ENCODE peak calls at places on chromosomes 11 and 22, in four cellular contexts. S is IMR-90, Q is heart left ventricle, P is ovary. D is an unnamed sample.
A peak's percentile ranks its signal among the peaks of the same experiment; 100 is the strongest.

GRCh38 chr11:12687740-12688139 is 13.5 kb downstream of the TEAD1 start:
- DNase-seq in S (no peak), Q (no peak), P (no peak), D (no peak)

GRCh38 chr11:44939673-44940072 is 11.0 kb downstream of the TP53I11 start:
- DNase-seq in S (no peak), Q (no peak), P (no peak), D (no peak)

GRCh38 chr11:61401558-61401957 is 9.2 kb downstream of the TMEM216 start:
- DNase-seq in S (no peak), Q (no peak), P (no peak), D (no peak)

GRCh38 chr11:106077609-106078517 is at the start of gene AASDHPPT:
- DNase-seq in S (peak; percentile 29), Q (no peak), P (no peak), D (no peak)

GRCh38 chr22:22710719-22711531 is 66.5 kb downstream of the GGTLC2 start:
- DNase-seq in S (peak; percentile 17), Q (peak; percentile 48), P (peak; percentile 79), D (peak; percentile 82)

GRCh38 chr22:24803064-24803542 is 2.9 kb upstream of the SGSM1 start:
- DNase-seq in S (peak; percentile 12), Q (peak; percentile 41), P (peak; percentile 58), D (peak; percentile 48)

GRCh38 chr11:118304227-118304808 is at the start of gene CD3E:
- DNase-seq in S (no peak), Q (no peak), P (no peak), D (no peak)

GRCh38 chr11:119474682-119475596 is 52.0 kb upstream of the THY1 start:
- DNase-seq in S (peak; percentile 82), Q (peak; percentile 59), P (peak; percentile 72), D (no peak)

GRCh38 chr11:118012083-118012669 is 26.0 kb downstream of the IL10RA start:
- DNase-seq in S (peak; percentile 1), Q (peak; percentile 46), P (no peak), D (no peak)

GRCh38 chr22:48629631-48630443 is 1197.8 kb downstream of the BRD1 start:
- DNase-seq in S (no peak), Q (no peak), P (no peak), D (no peak)

GRCh38 chr11:81030186-81030585 is 1589.4 kb upstream of the TENM4 start:
- DNase-seq in S (no peak), Q (no peak), P (no peak), D (peak; percentile 46)

GRCh38 chr11:774873-775592 is 2.3 kb downstream of the GATD1 start:
- DNase-seq in S (peak; percentile 33), Q (no peak), P (peak; percentile 49), D (no peak)

GRCh38 chr22:37303821-37304274 is 21.5 kb downstream of the CYTH4 start:
- DNase-seq in S (peak; percentile 95), Q (peak; percentile 54), P (no peak), D (no peak)

GRCh38 chr22:24067587-24068376 is 56.7 kb downstream of the CABIN1 start:
- DNase-seq in S (no peak), Q (no peak), P (no peak), D (peak; percentile 83)

GRCh38 chr11:98940913-98941312 is 79.8 kb upstream of the CNTN5 start:
- DNase-seq in S (no peak), Q (no peak), P (no peak), D (no peak)

GRCh38 chr11:45335434-45335833 is 49.3 kb upstream of the SYT13 start:
- DNase-seq in S (no peak), Q (no peak), P (no peak), D (no peak)

GRCh38 chr22:23716811-23717801 is 26.3 kb downstream of the RGL4 start:
- DNase-seq in S (peak; percentile 85), Q (peak; percentile 87), P (peak; percentile 92), D (peak; percentile 89)

GRCh38 chr11:14537134-14537599 is 17.0 kb upstream of the PSMA1 start:
- DNase-seq in S (peak; percentile 15), Q (no peak), P (no peak), D (peak; percentile 76)

GRCh38 chr11:1988667-1989317 is 8.8 kb downstream of the H19 start:
- DNase-seq in S (no peak), Q (peak; percentile 20), P (peak; percentile 60), D (no peak)

GRCh38 chr11:104325093-104325492 is 161.1 kb upstream of the PDGFD start:
- DNase-seq in S (no peak), Q (no peak), P (no peak), D (no peak)

GRCh38 chr11:112179601-112180000 is 4.3 kb downstream of the BCO2 start:
- DNase-seq in S (no peak), Q (no peak), P (no peak), D (no peak)

GRCh38 chr11:35163707-35164496 is 24.9 kb downstream of the CD44 start:
- DNase-seq in S (peak; percentile 31), Q (no peak), P (no peak), D (no peak)

GRCh38 chr11:35167451-35167954 is 28.5 kb downstream of the CD44 start:
- DNase-seq in S (no peak), Q (peak; percentile 29), P (no peak), D (no peak)

GRCh38 chr11:35163209-35163608 is 24.2 kb downstream of the CD44 start:
- DNase-seq in S (no peak), Q (no peak), P (no peak), D (no peak)

GRCh38 chr11:35166369-35167360 is 27.7 kb downstream of the CD44 start:
- DNase-seq in S (peak; percentile 93), Q (no peak), P (no peak), D (peak; percentile 50)

DNA sequence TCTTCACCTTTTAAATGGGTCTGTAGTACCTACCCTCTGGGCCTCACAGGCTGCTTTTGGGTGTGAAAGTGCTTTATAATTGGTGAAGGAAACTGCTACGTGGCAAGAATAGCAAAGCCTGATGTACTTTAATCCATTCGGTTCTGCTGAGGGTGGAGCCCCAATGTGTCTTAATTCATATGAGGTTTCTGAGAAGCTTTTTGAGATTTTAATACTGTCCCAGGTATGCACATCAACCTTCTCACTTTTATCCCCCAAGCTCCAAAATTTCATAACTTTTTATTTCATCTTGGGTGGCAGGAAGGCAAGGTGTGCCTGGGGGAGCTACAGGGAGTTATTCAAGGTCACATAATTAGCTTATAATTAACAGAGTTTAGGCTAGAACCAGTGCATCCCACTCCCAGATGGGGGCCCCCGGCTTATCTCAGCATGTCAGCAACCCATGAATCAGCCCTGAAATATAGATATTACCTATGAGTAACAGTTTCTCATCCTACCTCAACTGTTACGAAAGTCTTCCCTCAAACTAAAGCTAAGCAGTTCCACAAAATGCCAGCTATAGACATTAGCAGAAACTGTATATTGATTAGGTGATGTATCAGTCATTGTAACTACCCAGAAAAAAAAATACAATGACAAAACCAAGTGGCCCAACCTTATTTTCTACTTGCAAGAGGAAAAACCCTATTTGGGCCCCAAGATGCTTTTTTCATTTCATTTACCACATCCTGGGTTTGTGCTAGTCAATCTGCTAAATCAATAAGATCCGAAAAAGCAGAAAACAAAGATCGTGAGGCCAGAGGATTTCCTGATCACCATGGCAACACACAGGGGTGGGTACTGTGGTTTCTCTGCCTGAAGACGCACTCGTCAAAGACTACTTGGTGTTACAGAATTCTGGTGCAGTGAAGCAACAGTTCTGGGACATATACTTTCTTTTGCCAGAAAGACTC is 26.7 kb downstream of the CD44 start:
- DNase-seq in S (peak; percentile 50), Q (no peak), P (no peak), D (peak; percentile 90)
- H3K27ac ChIP-seq in S (peak overlapping the region; percentile 70), Q (peak overlapping the region; percentile 70), P (no peak overlapping the region), D (peak overlapping the region; percentile 87)

GRCh38 chr11:95788921-95789505 is 569 bp downstream of the FAM76B start:
- DNase-seq in S (peak; percentile 43), Q (peak; percentile 25), P (no peak), D (no peak)

GRCh38 chr11:95791385-95792033 is 1.2 kb downstream of the CEP57 start:
- DNase-seq in S (no peak), Q (no peak), P (no peak), D (no peak)

GRCh38 chr11:95790123-95790932 is at the start of gene CEP57:
- DNase-seq in S (peak; percentile 99), Q (peak; percentile 96), P (peak; percentile 92), D (peak; percentile 97)

GRCh38 chr11:95790933-95791247 is 592 bp downstream of the CEP57 start:
- DNase-seq in S (peak; percentile 64), Q (peak; percentile 53), P (peak; percentile 80), D (peak; percentile 77)

DNA sequence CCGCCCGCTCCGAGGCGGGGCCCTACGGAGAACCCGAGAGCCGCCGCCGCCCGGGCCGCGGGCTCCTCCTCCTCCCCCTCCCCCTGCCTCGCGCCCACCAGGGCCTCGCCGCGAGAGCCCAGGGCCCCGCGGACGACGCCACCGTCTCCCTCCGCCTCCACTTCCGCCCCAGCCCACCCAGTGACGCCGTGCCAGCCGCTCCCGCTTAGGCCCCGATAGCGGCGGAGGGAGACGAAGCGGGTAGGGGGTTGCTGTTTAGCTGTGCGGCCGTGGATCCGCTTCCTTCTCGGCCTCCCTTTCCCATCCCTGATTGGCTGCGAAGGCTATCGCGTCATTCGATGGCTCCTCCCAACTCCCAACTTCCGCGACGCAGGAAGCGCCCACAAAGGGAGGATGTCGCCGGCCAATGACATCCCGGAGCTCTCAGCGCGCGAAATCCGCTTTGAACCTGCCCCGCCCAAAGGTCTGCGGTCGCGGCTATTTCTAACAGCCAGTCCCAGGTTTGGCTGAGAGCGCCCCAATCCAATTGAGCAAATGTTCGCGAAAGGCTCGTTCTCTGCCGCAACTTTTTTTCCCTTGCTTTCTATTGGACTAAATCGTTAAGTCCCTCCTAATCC is at the start of gene FAM76B:
- DNase-seq in S (peak; percentile 99), Q (peak; percentile 98), P (peak; percentile 97), D (peak; percentile 98)
- H3K4me3 ChIP-seq in S (peak within 1 kb of the TSS; percentile 78), Q (peak within 1 kb of the TSS; percentile 87), P (peak within 1 kb of the TSS; percentile 96), D (peak within 1 kb of the TSS; percentile 64)

DNA sequence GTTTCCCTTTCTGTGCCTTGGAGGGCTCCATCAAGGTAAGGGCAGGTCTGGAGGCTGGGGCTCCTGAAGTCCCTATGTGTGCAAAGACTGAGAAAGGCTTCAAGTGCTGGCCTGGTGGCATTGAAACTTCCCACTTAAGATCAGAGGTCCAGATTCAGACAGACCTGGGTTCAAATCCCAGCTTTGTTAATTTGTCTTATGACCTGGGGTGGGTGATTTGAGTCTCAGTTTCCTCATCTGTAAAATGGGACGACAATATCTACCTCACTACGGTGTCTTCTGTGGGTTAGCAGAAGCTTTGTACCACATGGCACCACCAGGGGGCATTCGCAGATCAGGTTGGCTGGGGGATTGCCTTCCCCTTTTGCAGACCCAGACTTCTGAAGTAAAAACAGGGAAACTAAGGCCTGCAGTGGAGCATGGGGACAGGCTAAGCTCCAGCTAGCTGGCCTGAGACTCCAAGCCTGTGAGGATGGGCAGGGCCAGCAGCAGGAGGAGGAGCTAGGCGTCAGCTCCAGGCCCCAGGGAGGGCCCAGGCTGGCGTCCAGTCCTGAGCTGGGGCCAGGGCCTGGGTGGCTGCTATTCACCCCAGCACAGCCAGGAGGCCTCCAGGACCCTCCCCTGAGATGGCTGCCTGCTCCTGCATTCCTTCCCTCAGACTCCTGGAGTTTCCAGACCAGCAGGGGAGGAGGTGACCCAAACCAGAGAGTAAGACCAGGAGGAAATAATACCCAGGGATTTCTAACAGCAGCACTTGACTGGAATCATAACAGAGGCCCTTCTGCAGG is 1.5 kb downstream of the CASTOR1 start:
- DNase-seq in S (peak; percentile 90), Q (peak; percentile 88), P (peak; percentile 92), D (peak; percentile 95)
- TF ChIP-seq POLR2A in S (peak; percentile 44), Q (peak; percentile 68), P (peak; percentile 50), D (no peak)

DNA sequence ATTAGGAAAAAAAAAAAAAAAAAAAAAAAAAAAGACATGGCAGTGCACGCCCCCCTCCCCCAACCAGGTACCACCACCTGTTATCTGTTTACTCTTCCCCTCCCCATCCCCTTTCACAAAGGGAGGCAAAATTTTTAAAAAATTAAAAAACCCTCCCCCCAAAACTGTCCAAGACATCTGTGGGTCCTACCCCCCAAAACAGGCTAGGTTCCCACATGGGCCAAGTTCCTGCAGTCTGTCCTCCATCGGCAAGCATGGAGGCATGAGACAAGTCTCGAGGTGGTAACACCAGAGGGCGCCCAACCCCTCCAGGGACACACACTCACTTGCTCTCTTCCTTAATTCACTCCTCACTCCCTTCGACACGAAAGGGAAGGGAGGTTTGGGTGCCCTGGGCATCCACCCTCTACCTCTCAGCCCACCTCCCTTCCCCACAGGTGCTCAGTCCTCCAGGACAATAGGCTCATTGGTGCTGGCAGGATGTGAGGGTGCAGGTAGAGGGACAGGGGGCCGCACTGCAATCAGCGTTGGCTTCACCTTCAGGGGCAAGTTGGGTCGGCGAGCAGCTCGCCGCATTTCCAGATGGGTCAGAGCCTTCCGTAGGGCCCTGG is 2.2 kb upstream of the TUT1 start:
- DNase-seq in S (peak; percentile 70), Q (peak; percentile 77), P (peak; percentile 81), D (peak; percentile 93)
- H3K27ac ChIP-seq in S (no peak overlapping the region), Q (peak overlapping the region; percentile 98), P (no peak overlapping the region), D (peak overlapping the region; percentile 9)